ENCODE peak calls at places on chromosome 10, in five cellular contexts. D, B, E, F and J are unnamed samples.

GRCh38 chr10:96049340-96049739 is 6.0 kb downstream of the CCNJ start:
- DNase-seq in B (no peak), D (no peak), F (no peak), E (no peak), J (no peak)

GRCh38 chr10:132994371-132994796 is 52.0 kb upstream of the CFAP46 start:
- DNase-seq in E (no peak), D (no peak), B (no peak), F (peak), J (no peak)

GRCh38 chr10:36281871-36282331 is 639.8 kb upstream of the FZD8 start:
- DNase-seq in F (peak), E (no peak), B (peak), D (no peak), J (peak)

GRCh38 chr10:74831518-74832120 is 5.2 kb downstream of the KAT6B start:
- DNase-seq in E (no peak), D (no peak), B (no peak), F (no peak), J (no peak)

GRCh38 chr10:84296071-84296981 is 32.1 kb upstream of the CCSER2 start:
- DNase-seq in E (peak), F (peak), D (no peak), B (no peak), J (no peak)

GRCh38 chr10:133261726-133262325 is 14.8 kb downstream of the ADAM8 start:
- DNase-seq in D (no peak), E (peak), F (peak), B (peak), J (peak)

GRCh38 chr10:50347394-50347802 is 96.1 kb upstream of the ASAH2 start:
- DNase-seq in F (no peak), D (peak), B (no peak), E (no peak), J (no peak)

GRCh38 chr10:73584737-73585136 is 6.4 kb downstream of the USP54 start:
- DNase-seq in E (no peak), F (peak), D (no peak), B (no peak), J (no peak)

GRCh38 chr10:101397140-101397539 is 43.2 kb downstream of the BTRC start:
- DNase-seq in E (no peak), D (no peak), B (peak), F (peak), J (peak)

GRCh38 chr10:43040482-43041256 is 36.2 kb upstream of the RET start:
- DNase-seq in D (no peak), B (no peak), F (no peak), E (no peak), J (peak)

GRCh38 chr10:14456218-14456869 is 125.6 kb upstream of the FRMD4A start:
- DNase-seq in D (peak), E (no peak), B (no peak), F (no peak), J (no peak)

GRCh38 chr10:123678376-123678775 is 12.2 kb downstream of the GPR26 start:
- DNase-seq in B (no peak), E (peak), F (no peak), D (no peak), J (no peak)

GRCh38 chr10:113515521-113516045 is 37.3 kb upstream of the HABP2 start:
- DNase-seq in F (no peak), D (no peak), E (no peak), B (no peak), J (no peak)

GRCh38 chr10:73625004-73625883 is 16.0 kb downstream of the MYOZ1 start:
- DNase-seq in F (peak), B (peak), E (peak), D (no peak), J (peak)

GRCh38 chr10:62264702-62265436 is 3.8 kb downstream of the RTKN2 start:
- DNase-seq in D (no peak), F (peak), B (peak), E (no peak), J (peak)

GRCh38 chr10:4939224-4940072 is 23.8 kb upstream of the AKR1C1 start:
- DNase-seq in F (no peak), B (peak), D (no peak), E (no peak), J (no peak)

GRCh38 chr10:66180651-66181318 is 745.1 kb upstream of the LRRTM3 start:
- DNase-seq in F (peak), B (peak), D (peak), E (no peak), J (peak)

GRCh38 chr10:22477365-22478287 is 132.3 kb downstream of the SPAG6 start:
- DNase-seq in B (no peak), F (no peak), D (no peak), E (peak), J (peak)

GRCh38 chr10:93722550-93722949 is 20.2 kb upstream of the FRA10AC1 start:
- DNase-seq in E (no peak), B (peak), D (no peak), F (no peak), J (no peak)

GRCh38 chr10:16612148-16612742 is 90.6 kb upstream of the C1QL3 start:
- DNase-seq in D (no peak), B (peak), F (peak), E (peak), J (no peak)

GRCh38 chr10:71802715-71803488 is 29.6 kb upstream of the VSIR start:
- DNase-seq in E (no peak), F (no peak), D (no peak), B (no peak), J (no peak)

GRCh38 chr10:71799785-71800453 is 26.6 kb upstream of the VSIR start:
- DNase-seq in B (peak), E (no peak), D (no peak), F (no peak), J (no peak)

GRCh38 chr10:71802235-71802634 is 28.9 kb upstream of the VSIR start:
- DNase-seq in D (no peak), F (no peak), B (no peak), E (no peak), J (no peak)

GRCh38 chr10:71799112-71799511 is 25.8 kb upstream of the VSIR start:
- DNase-seq in D (no peak), E (no peak), B (no peak), F (no peak), J (no peak)

DNA sequence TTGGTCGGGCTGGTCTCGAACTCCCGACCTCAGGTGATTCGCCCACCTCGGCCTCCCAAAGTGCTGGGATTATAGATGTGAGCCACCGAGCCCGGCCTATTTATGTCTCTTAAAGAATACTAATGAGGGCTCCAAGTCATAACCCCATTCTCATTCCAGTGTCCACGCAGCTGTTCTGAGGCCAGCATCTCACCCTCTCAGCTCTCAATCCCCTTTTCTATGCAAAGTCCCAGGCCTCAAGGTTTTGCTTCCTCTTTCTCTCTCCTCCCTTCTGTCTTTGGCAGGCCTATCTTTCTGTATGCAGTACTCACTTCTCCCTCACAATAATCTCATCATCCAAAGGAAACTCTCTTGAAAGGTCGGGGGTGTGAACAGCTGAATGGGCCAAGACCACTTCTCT is 28.0 kb upstream of the VSIR start:
- DNase-seq in F (no peak), B (no peak), E (no peak), D (peak), J (no peak)
- TF ChIP-seq USF2 in F (no peak), B (no peak), E (no peak), D (no peak), J (no peak)

DNA sequence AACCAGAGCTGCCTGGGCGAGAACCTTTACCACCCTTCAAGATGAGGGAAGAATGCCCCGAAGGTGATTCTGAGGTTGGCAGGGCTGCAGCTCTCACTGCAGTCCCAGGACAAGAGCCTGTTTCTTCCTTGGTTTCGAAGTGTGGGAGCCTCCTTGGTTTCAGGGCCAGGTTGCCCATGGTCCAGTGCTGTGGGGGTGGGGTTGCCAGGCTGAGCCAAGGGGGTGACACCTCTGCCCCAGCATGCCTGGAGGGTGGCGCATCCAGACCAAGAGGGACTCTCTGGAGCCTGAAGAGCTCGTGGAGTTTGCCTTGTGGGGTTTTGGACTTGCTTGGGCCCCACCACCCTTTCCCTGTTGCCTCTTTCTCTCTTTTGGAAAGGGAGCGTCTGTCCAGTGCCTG is 41.3 kb downstream of the WDR37 start:
- DNase-seq in F (no peak), E (no peak), D (no peak), B (no peak), J (no peak)
- TF ChIP-seq USF2 in F (no peak), E (no peak), D (no peak), B (no peak), J (no peak)

GRCh38 chr10:235921-236320 is 100.7 kb downstream of the ZMYND11 start:
- DNase-seq in B (no peak), F (no peak), D (no peak), E (no peak), J (no peak)
- TF ChIP-seq USF2 in B (no peak), F (no peak), D (no peak), E (no peak), J (no peak)

DNA sequence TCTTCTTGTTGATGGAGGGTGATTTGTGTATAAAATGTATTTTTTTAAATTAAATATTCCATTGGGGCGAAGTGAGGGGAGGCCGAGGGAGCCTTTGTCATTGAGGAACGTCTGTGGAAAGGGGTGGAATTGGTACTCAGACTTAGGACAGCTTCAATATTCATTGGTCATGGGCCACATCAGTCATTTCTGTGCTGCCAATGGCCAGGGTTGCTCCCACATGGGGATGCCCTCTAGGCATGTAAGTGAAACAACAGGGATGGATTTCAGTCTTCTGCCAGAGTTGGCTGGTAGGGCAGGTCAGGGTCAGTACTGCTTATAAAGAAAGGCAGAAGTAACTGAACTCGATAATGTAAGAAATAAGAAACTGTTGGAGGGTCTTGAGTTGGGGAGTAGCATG is 47.2 kb downstream of the NEURL1 start:
- DNase-seq in B (peak), D (no peak), F (peak), E (peak), J (peak)
- TF ChIP-seq USF2 in B (no peak), D (no peak), F (no peak), E (no peak), J (no peak)

GRCh38 chr10:6239213-6239991 is 36.7 kb downstream of the PFKFB3 start:
- DNase-seq in B (peak), F (peak), D (peak), E (no peak), J (peak)
- TF ChIP-seq USF2 in B (no peak), F (no peak), D (no peak), E (no peak), J (no peak)

DNA sequence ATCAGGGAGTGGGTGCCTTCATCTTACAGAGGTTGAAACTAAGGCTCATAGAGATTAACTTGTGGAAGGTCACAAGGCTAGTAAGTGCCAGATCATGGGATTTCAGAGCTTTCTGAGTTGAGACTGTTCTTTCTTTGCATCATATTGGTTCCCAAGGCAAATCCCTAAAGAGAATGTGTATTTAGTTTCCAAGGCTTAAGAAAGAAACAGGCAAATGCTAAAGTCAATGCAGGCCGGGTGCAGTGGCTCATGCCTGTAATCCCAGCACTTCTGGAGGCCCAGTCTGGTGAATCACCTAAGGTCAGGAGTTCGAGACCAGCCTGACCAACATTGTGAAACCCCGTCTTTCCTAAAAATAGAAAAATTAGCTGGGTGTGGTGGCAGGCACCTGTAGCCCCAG is 19.8 kb downstream of the CDK1 start:
- DNase-seq in F (peak), D (no peak), E (no peak), B (peak), J (no peak)
- TF ChIP-seq USF2 in F (no peak), D (no peak), E (no peak), B (no peak), J (no peak)

DNA sequence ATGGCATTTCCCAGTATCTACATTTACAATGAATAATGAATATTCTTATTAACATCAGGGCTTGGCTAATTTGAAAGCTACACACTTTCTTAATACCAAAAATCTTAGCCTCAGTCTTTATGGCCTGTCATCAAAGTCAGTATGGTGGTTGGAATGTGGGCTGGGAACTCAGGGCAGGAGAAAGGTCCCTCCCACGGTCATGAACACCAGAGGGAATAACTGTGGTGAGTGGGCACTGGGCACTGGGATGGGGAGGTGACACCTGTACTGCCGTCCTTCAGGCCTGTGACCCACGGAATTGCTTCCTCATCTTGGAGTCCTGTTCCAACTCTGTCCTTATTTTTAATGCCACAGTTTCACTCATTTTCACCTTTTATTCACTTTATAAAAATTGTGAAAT is 276.9 kb upstream of the PLPP4 start:
- DNase-seq in E (no peak), D (no peak), B (no peak), F (no peak), J (no peak)
- TF ChIP-seq USF2 in E (no peak), D (no peak), B (no peak), F (no peak), J (no peak)

GRCh38 chr10:116464257-116464656 is 36.6 kb downstream of the PNLIPRP3 start:
- DNase-seq in F (no peak), D (no peak), B (no peak), E (no peak), J (no peak)
- TF ChIP-seq USF2 in F (no peak), D (no peak), B (no peak), E (no peak), J (no peak)

GRCh38 chr10:122033224-122033926 is 44.4 kb downstream of the TACC2 start:
- DNase-seq in D (no peak), E (no peak), B (peak), F (no peak), J (no peak)
- TF ChIP-seq USF2 in D (no peak), E (no peak), B (no peak), F (no peak), J (no peak)

GRCh38 chr10:97640174-97640867 is at the start of gene PI4K2A:
- DNase-seq in D (peak), B (peak), E (peak), F (peak), J (peak)

GRCh38 chr10:97635577-97635976 is 2.3 kb upstream of the MORN4 start:
- DNase-seq in B (no peak), F (no peak), E (no peak), D (no peak), J (no peak)

GRCh38 chr10:97643586-97643985 is 3.1 kb downstream of the PI4K2A start:
- DNase-seq in E (no peak), D (no peak), B (no peak), F (no peak), J (no peak)

GRCh38 chr10:97644961-97645360 is 4.5 kb downstream of the PI4K2A start:
- DNase-seq in D (no peak), E (no peak), F (no peak), B (no peak), J (no peak)

GRCh38 chr10:97640868-97641811 is 669 bp downstream of the PI4K2A start:
- DNase-seq in B (no peak), D (no peak), F (peak), E (peak), J (peak)
- TF ChIP-seq USF2 in B (no peak), D (no peak), F (no peak), E (no peak), J (no peak)